ENCODE peak calls at places on chromosomes 7 and 10, in four cellular contexts. I is psoas muscle, X is esophagus squamous epithelium, O is colonic mucosa. Y is an unnamed sample.
A peak's percentile ranks its signal among the peaks of the same experiment; 100 is the strongest.

GRCh38 chr10:123847686-123848432 is 43.7 kb downstream of the CPXM2 start:
- DNase-seq in I (no peak), X (no peak), O (no peak), Y (no peak)

GRCh38 chr10:63467833-63468232 is 2.1 kb upstream of the JMJD1C start:
- DNase-seq in I (no peak), X (no peak), O (no peak), Y (no peak)

GRCh38 chr10:87658383-87658795 is 1.3 kb upstream of the PAPSS2 start:
- DNase-seq in I (no peak), X (no peak), O (no peak), Y (no peak)

GRCh38 chr10:16186564-16186963 is 250.2 kb upstream of the PTER start:
- DNase-seq in I (no peak), X (no peak), O (no peak), Y (no peak)

GRCh38 chr10:81600185-81600584 is 274.8 kb upstream of the NRG3 start:
- DNase-seq in I (no peak), X (no peak), O (no peak), Y (no peak)

GRCh38 chr7:25989140-25989705 is 162.8 kb upstream of the NFE2L3 start:
- DNase-seq in I (no peak), X (no peak), O (peak; percentile 50), Y (no peak)

GRCh38 chr7:22865607-22865970 is 42.9 kb upstream of the TOMM7 start:
- DNase-seq in I (no peak), X (no peak), O (no peak), Y (no peak)

GRCh38 chr10:125396651-125397050 is 236.3 kb upstream of the CTBP2 start:
- DNase-seq in I (no peak), X (no peak), O (no peak), Y (no peak)

GRCh38 chr10:31001740-31002139 is 29.9 kb downstream of the ZNF438 start:
- DNase-seq in I (no peak), X (no peak), O (no peak), Y (no peak)

GRCh38 chr10:127310389-127310788 is 114.0 kb upstream of the INSYN2A start:
- DNase-seq in I (no peak), X (no peak), O (no peak), Y (no peak)

GRCh38 chr10:113549856-113550255 is 3.0 kb upstream of the HABP2 start:
- DNase-seq in I (no peak), X (no peak), O (no peak), Y (no peak)

GRCh38 chr10:79329529-79329928 is 17.7 kb upstream of the PPIF start:
- DNase-seq in I (no peak), X (no peak), O (no peak), Y (no peak)

GRCh38 chr10:47362199-47362598 is 14.0 kb downstream of the RBP3 start:
- DNase-seq in I (no peak), X (no peak), O (no peak), Y (no peak)

DNA sequence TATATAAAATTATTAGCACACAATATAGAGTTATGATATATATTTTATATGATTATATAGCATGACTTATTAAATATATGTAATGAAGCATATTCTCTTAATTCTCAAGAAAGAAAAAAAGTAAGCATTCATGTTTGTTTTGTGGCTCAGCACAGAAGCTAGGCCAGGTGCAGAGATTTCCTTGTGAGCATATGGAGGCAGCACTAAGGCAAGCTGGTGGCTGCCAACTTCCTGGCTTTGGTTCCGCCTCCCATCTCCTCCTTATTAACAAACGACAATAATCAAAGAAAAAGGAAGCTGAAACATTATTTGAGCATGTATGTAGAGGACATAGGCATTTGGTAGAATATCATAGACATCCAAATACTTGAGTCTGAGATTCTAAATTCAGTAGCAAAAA is 130.3 kb downstream of the ST7 start:
- DNase-seq in I (no peak), X (no peak), O (no peak), Y (no peak)
- H3K4me1 ChIP-seq in I (peaks cover 24% of the 10 kb centered on the region), X (peaks cover 15% of the 10 kb centered on the region), O (no peaks in the 10 kb centered on the region), Y (peaks cover 40% of the 10 kb centered on the region)

GRCh38 chr7:5439572-5440496 is 16.2 kb upstream of the TNRC18 start:
- DNase-seq in I (no peak), X (no peak), O (no peak), Y (no peak)

GRCh38 chr7:5441840-5442513 is 18.3 kb upstream of the TNRC18 start:
- DNase-seq in I (no peak), X (no peak), O (no peak), Y (peak; percentile 74)

GRCh38 chr7:5443678-5444077 is 20.0 kb upstream of the TNRC18 start:
- DNase-seq in I (no peak), X (no peak), O (no peak), Y (no peak)

GRCh38 chr7:5445991-5446594 is 22.5 kb upstream of the TNRC18 start:
- DNase-seq in I (no peak), X (no peak), O (no peak), Y (no peak)

GRCh38 chr7:5442757-5443305 is 19.2 kb upstream of the TNRC18 start:
- DNase-seq in I (no peak), X (no peak), O (no peak), Y (no peak)
- H3K4me1 ChIP-seq in I (peaks cover 3% of the 10 kb centered on the region), X (no peaks in the 10 kb centered on the region), O (no peaks in the 10 kb centered on the region), Y (no peaks in the 10 kb centered on the region)

DNA sequence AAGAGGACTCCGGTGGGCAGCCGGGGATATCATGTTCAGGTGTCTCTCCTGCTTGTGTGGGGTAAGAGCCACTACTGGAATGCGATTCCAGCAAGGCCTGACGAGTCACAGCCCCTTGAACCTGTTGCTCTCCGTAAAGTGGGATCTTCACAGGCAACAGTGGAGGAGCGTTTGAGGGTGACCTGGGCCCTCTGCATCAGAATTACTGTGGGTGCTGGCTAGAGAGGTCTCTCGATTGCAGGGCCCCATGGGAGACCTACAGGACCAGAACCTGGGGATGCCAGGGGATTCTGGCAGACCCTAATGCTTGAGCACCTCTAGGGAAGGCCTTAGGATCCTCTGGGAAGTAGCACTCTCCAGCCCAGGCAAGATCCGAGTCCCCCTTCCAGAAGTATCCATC is 4.4 kb downstream of the MGMT start:
- DNase-seq in I (no peak), X (no peak), O (no peak), Y (no peak)
- H3K4me1 ChIP-seq in I (peaks cover 3% of the 10 kb centered on the region), X (peaks cover 9% of the 10 kb centered on the region), O (peaks cover 2% of the 10 kb centered on the region), Y (no peaks in the 10 kb centered on the region)

GRCh38 chr7:17320642-17321041 is 22.2 kb downstream of the AHR start:
- DNase-seq in I (no peak), X (no peak), O (no peak), Y (no peak)
- H3K4me1 ChIP-seq in I (no peaks in the 10 kb centered on the region), X (no peaks in the 10 kb centered on the region), O (no peaks in the 10 kb centered on the region), Y (peaks cover 14% of the 10 kb centered on the region)

GRCh38 chr7:28165971-28166955 is 14.3 kb downstream of the JAZF1 start:
- DNase-seq in I (no peak), X (no peak), O (no peak), Y (no peak)

GRCh38 chr7:28169166-28169713 is 11.4 kb downstream of the JAZF1 start:
- DNase-seq in I (no peak), X (no peak), O (no peak), Y (no peak)

GRCh38 chr7:28170701-28171100 is 9.9 kb downstream of the JAZF1 start:
- DNase-seq in I (no peak), X (no peak), O (no peak), Y (no peak)

GRCh38 chr7:28166982-28167715 is 13.4 kb downstream of the JAZF1 start:
- DNase-seq in I (no peak), X (no peak), O (no peak), Y (no peak)

GRCh38 chr7:28168393-28169158 is 12.0 kb downstream of the JAZF1 start:
- DNase-seq in I (no peak), X (no peak), O (no peak), Y (no peak)
- H3K4me1 ChIP-seq in I (peaks cover 4% of the 10 kb centered on the region), X (no peaks in the 10 kb centered on the region), O (no peaks in the 10 kb centered on the region), Y (no peaks in the 10 kb centered on the region)

DNA sequence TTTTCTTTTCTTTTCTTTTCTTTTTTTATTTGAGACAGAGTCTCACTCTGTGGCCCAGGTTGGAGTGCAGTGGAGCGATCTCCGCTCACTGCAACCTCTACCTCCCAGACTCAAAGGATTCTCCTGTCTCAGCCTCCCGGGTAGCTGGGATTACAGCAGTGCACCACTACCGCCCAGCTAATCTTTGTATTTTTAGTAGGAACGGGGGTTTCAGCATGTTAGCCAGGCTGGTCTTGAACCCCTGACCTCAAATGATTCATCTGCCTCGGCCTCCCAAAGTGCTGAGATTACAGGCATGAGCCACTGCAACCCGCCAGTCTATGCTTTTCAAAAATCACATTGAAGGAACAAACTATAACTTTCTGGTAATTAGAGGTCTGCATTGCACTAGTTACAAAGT is 2.4 kb downstream of the USP6NL start:
- DNase-seq in I (no peak), X (no peak), O (no peak), Y (no peak)
- H3K4me1 ChIP-seq in I (peaks cover 10% of the 10 kb centered on the region), X (no peaks in the 10 kb centered on the region), O (no peaks in the 10 kb centered on the region), Y (peaks cover 47% of the 10 kb centered on the region)

GRCh38 chr7:36202347-36202896 is 49.4 kb downstream of the EEPD1 start:
- DNase-seq in I (no peak), X (no peak), O (no peak), Y (no peak)
- H3K4me1 ChIP-seq in I (peaks cover 84% of the 10 kb centered on the region), X (peaks cover 5% of the 10 kb centered on the region), O (no peaks in the 10 kb centered on the region), Y (peaks cover 11% of the 10 kb centered on the region)

DNA sequence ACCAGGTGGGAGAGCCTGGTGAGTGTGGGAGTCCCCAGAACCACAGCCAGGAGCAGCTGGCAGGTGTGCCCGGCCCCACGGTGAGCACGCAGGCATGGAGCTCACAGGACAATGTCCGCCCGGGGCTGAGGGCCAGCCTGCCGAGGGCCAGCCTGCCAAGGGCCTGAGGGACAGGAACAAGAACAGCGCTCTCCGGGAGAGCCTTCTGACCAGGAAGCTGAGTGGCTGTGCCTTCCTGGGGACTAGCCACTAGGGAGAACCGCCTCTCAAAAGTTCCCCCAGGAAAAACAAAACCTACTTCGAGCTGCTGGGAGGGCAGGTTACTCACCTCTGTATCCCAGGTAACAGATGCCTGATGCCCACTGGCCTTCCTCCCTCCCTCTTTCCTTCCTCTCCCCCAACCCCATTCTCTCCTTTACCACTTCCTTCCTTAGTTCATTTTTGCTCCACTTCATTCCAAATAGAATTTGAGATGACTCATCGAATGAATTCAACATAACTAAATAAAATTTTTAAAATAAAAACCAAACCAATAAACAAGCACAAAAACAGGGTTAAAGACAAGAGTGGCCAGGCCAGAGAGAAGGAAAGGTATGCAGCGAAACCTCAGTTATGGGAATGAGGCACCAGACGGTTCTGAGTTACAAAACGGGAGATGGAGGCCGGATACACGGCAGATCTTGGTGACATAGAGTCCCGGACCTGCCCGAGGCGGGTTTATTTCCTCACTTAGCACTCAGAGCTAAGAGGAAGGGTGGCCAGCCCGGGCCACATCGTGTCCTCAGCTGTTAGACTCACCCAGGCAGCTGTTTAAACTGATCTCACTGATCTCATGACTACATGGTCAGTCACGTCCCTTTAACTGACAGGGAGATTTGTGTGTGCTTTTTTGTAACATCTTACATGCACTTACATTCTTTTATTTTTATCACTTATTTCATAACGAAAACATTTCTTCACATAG is 128.5 kb downstream of the TNS3 start:
- DNase-seq in I (peak; percentile 80), X (no peak), O (no peak), Y (peak; percentile 84)
- H3K4me1 ChIP-seq in I (peaks cover 44% of the 10 kb centered on the region), X (no peaks in the 10 kb centered on the region), O (peaks cover 19% of the 10 kb centered on the region), Y (peaks cover 60% of the 10 kb centered on the region)